ENCODE peak calls at places on chromosome 12, in four cellular contexts. One of them, this sample, is unnamed.

GRCh38 chr12:18919826-18920511 is 182.1 kb downstream of the CAPZA3 start:
- DNase-seq in OCI-LY7: no peak
- DNase-seq in fibroblast of lung: no peak
- DNase-seq in cardiac muscle cell: no peak
- DNase-seq in this sample: no peak

GRCh38 chr12:100927825-100928224 is 133.2 kb downstream of the ANO4 start:
- DNase-seq in OCI-LY7: no peak
- DNase-seq in fibroblast of lung: peak; percentile 80
- DNase-seq in cardiac muscle cell: no peak
- DNase-seq in this sample: no peak

GRCh38 chr12:9334964-9335363 is 126.8 kb upstream of the PZP start:
- DNase-seq in OCI-LY7: no peak
- DNase-seq in fibroblast of lung: no peak
- DNase-seq in cardiac muscle cell: no peak
- DNase-seq in this sample: no peak

GRCh38 chr12:106750524-106750923 is 24.0 kb upstream of the RIC8B start:
- DNase-seq in OCI-LY7: no peak
- DNase-seq in fibroblast of lung: no peak
- DNase-seq in cardiac muscle cell: no peak
- DNase-seq in this sample: no peak

GRCh38 chr12:115245005-115245404 is 561.0 kb upstream of the TBX3 start:
- DNase-seq in OCI-LY7: no peak
- DNase-seq in fibroblast of lung: no peak
- DNase-seq in cardiac muscle cell: no peak
- DNase-seq in this sample: no peak

GRCh38 chr12:68334136-68334535 is 2.0 kb upstream of the MDM1 start:
- DNase-seq in OCI-LY7: peak; percentile 8
- DNase-seq in fibroblast of lung: no peak
- DNase-seq in cardiac muscle cell: no peak
- DNase-seq in this sample: no peak

GRCh38 chr12:104448475-104448874 is 8.3 kb upstream of the CHST11 start:
- DNase-seq in OCI-LY7: no peak
- DNase-seq in fibroblast of lung: no peak
- DNase-seq in cardiac muscle cell: no peak
- DNase-seq in this sample: no peak

GRCh38 chr12:6961278-6961694 is 9.2 kb downstream of the PHB2 start:
- DNase-seq in OCI-LY7: no peak
- DNase-seq in fibroblast of lung: peak; percentile 61
- DNase-seq in cardiac muscle cell: peak; percentile 62
- DNase-seq in this sample: peak; percentile 75

GRCh38 chr12:75550906-75551305 is 39.5 kb upstream of the KRR1 start:
- DNase-seq in OCI-LY7: no peak
- DNase-seq in fibroblast of lung: peak; percentile 65
- DNase-seq in cardiac muscle cell: no peak
- DNase-seq in this sample: no peak

GRCh38 chr12:105214670-105215375 is 21.2 kb downstream of the APPL2 start:
- DNase-seq in OCI-LY7: no peak
- DNase-seq in fibroblast of lung: no peak
- DNase-seq in cardiac muscle cell: peak; percentile 50
- DNase-seq in this sample: no peak

GRCh38 chr12:53218551-53219114 is 11.6 kb upstream of the ITGB7 start:
- DNase-seq in OCI-LY7: no peak
- DNase-seq in fibroblast of lung: no peak
- DNase-seq in cardiac muscle cell: peak; percentile 33
- DNase-seq in this sample: no peak

GRCh38 chr12:117900561-117900960 is 68.2 kb downstream of the KSR2 start:
- DNase-seq in OCI-LY7: no peak
- DNase-seq in fibroblast of lung: peak; percentile 68
- DNase-seq in cardiac muscle cell: no peak
- DNase-seq in this sample: no peak

GRCh38 chr12:94458882-94459772 is 540 bp downstream of the CEP83 start:
- DNase-seq in OCI-LY7: peak; percentile 32
- DNase-seq in fibroblast of lung: peak; percentile 16
- DNase-seq in cardiac muscle cell: peak; percentile 50
- DNase-seq in this sample: peak; percentile 76

GRCh38 chr12:110846615-110847566 is at the start of gene CCDC63:
- DNase-seq in OCI-LY7: no peak
- DNase-seq in fibroblast of lung: peak; percentile 55
- DNase-seq in cardiac muscle cell: peak; percentile 62
- DNase-seq in this sample: peak; percentile 40

GRCh38 chr12:84723988-84724387 is 188.6 kb downstream of the SLC6A15 start:
- DNase-seq in OCI-LY7: no peak
- DNase-seq in fibroblast of lung: no peak
- DNase-seq in cardiac muscle cell: no peak
- DNase-seq in this sample: no peak

GRCh38 chr12:105275997-105276760 is 40.2 kb upstream of the APPL2 start:
- DNase-seq in OCI-LY7: peak; percentile 9
- DNase-seq in fibroblast of lung: no peak
- DNase-seq in cardiac muscle cell: no peak
- DNase-seq in this sample: no peak

GRCh38 chr12:3600039-3600720 is 109.2 kb downstream of the PRMT8 start:
- DNase-seq in OCI-LY7: no peak
- DNase-seq in fibroblast of lung: no peak
- DNase-seq in cardiac muscle cell: no peak
- DNase-seq in this sample: no peak

GRCh38 chr12:20361416-20361815 is 6.9 kb upstream of the PDE3A start:
- DNase-seq in OCI-LY7: no peak
- DNase-seq in fibroblast of lung: no peak
- DNase-seq in cardiac muscle cell: no peak
- DNase-seq in this sample: no peak

GRCh38 chr12:27385756-27386155 is 53.1 kb downstream of the BMAL2 start:
- DNase-seq in OCI-LY7: no peak
- DNase-seq in fibroblast of lung: no peak
- DNase-seq in cardiac muscle cell: no peak
- DNase-seq in this sample: no peak

GRCh38 chr12:116263844-116264243 is 13.6 kb downstream of the MED13L start:
- DNase-seq in OCI-LY7: no peak
- DNase-seq in fibroblast of lung: no peak
- DNase-seq in cardiac muscle cell: peak; percentile 36
- DNase-seq in this sample: no peak

GRCh38 chr12:9405861-9406563 is 197.8 kb upstream of the PZP start:
- DNase-seq in OCI-LY7: no peak
- DNase-seq in fibroblast of lung: no peak
- DNase-seq in cardiac muscle cell: no peak
- DNase-seq in this sample: no peak

DNA sequence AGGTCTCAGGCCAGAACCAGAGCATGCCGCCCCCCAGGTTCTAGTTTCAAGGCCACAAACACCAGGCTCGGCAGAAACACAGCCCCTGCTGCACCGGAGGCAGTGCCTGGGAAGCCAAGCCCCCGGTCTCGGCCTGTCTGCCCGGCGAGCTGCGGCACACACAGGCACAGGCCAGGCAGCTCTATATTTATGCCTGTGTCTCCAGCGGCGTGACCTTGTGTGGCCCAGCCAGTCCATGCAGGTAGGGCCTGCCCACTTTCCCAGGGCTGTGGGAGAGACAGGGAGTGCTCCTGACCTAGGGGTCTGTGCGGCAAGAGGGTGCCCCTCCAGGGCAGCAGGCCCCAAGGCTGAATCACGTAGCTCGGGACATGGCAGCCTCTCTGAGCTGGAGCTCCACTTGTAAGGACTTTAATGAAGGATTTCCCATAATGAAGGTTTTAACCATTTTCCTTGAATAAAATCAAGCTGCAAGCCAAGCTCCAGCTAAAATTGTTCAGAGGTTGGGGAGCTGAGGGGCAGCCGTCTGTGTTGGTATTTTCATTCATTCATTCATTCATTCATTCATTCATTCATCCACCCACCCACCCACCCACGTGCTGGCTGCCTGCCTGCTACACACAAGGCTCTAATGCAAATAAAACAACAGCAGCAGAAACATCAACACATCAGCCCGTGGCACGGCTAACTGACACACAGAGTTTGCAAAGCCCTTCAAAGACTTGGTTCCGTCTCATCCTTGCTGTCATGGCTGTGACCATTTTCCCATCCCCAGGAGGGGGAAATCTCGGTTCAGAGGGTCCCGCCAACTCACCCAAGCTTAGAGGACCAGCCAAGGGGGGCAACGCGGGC is 92.0 kb downstream of the RFLNA start:
- DNase-seq in OCI-LY7: no peak
- DNase-seq in fibroblast of lung: no peak
- DNase-seq in cardiac muscle cell: no peak
- DNase-seq in this sample: no peak
- H3K4me1 ChIP-seq in OCI-LY7: peaks cover 17% of the 10 kb centered on the region
- H3K4me1 ChIP-seq in fibroblast of lung: peaks cover 60% of the 10 kb centered on the region
- H3K4me1 ChIP-seq in cardiac muscle cell: peaks cover 8% of the 10 kb centered on the region
- H3K4me1 ChIP-seq in this sample: peaks cover 44% of the 10 kb centered on the region

GRCh38 chr12:57935839-57936512 is 5.4 kb upstream of the ATP23 start:
- DNase-seq in OCI-LY7: peak; percentile 98
- DNase-seq in fibroblast of lung: peak; percentile 92
- DNase-seq in cardiac muscle cell: peak; percentile 95
- DNase-seq in this sample: peak; percentile 98
- H3K4me1 ChIP-seq in OCI-LY7: peaks cover 33% of the 10 kb centered on the region
- H3K4me1 ChIP-seq in fibroblast of lung: peaks cover 6% of the 10 kb centered on the region
- H3K4me1 ChIP-seq in cardiac muscle cell: peaks cover 4% of the 10 kb centered on the region
- H3K4me1 ChIP-seq in this sample: peaks cover 33% of the 10 kb centered on the region

GRCh38 chr12:2492166-2492705 is 302.5 kb upstream of the FKBP4 start:
- DNase-seq in OCI-LY7: no peak
- DNase-seq in fibroblast of lung: no peak
- DNase-seq in cardiac muscle cell: no peak
- DNase-seq in this sample: no peak
- H3K4me1 ChIP-seq in OCI-LY7: no peaks in the 10 kb centered on the region
- H3K4me1 ChIP-seq in fibroblast of lung: no peaks in the 10 kb centered on the region
- H3K4me1 ChIP-seq in cardiac muscle cell: no peaks in the 10 kb centered on the region
- H3K4me1 ChIP-seq in this sample: no peaks in the 10 kb centered on the region

GRCh38 chr12:89575405-89575804 is 49.6 kb upstream of the POC1B start:
- DNase-seq in OCI-LY7: no peak
- DNase-seq in fibroblast of lung: peak; percentile 7
- DNase-seq in cardiac muscle cell: no peak
- DNase-seq in this sample: no peak
- H3K4me1 ChIP-seq in OCI-LY7: no peaks in the 10 kb centered on the region
- H3K4me1 ChIP-seq in fibroblast of lung: peaks cover 18% of the 10 kb centered on the region
- H3K4me1 ChIP-seq in cardiac muscle cell: peaks cover 13% of the 10 kb centered on the region
- H3K4me1 ChIP-seq in this sample: peaks cover 5% of the 10 kb centered on the region

This sample was measured in Karpas-422.